ENCODE peak calls at places on chromosome 10, in eight cellular contexts. J, U, E, K, S, F, D and T are unnamed samples.

GRCh38 chr10:23065549-23065948 is 29.8 kb upstream of the MSRB2 start:
- DNase-seq in J (peak; percentile 79), U (peak; percentile 79), E (peak; percentile 81), K (no peak), S (no peak), F (peak; percentile 82), D (peak; percentile 76), T (peak; percentile 75)

GRCh38 chr10:120538091-120538490 is 81.1 kb downstream of the PLPP4 start:
- DNase-seq in J (no peak), U (no peak), E (no peak), K (no peak), S (no peak), F (no peak), D (no peak), T (no peak)

GRCh38 chr10:6516877-6517276 is 63.2 kb downstream of the PRKCQ start:
- DNase-seq in J (no peak), U (no peak), E (no peak), K (no peak), S (no peak), F (no peak), D (no peak), T (no peak)

GRCh38 chr10:132066812-132067211 is 1.1 kb downstream of the JAKMIP3 start:
- DNase-seq in J (no peak), U (no peak), E (peak; percentile 15), K (no peak), S (no peak), F (no peak), D (no peak), T (no peak)

GRCh38 chr10:23081891-23082290 is 13.5 kb upstream of the MSRB2 start:
- DNase-seq in J (no peak), U (no peak), E (no peak), K (no peak), S (no peak), F (no peak), D (no peak), T (no peak)

GRCh38 chr10:132523561-132524442 is 13.8 kb upstream of the INPP5A start:
- DNase-seq in J (peak; percentile 13), U (no peak), E (peak; percentile 43), K (no peak), S (no peak), F (peak; percentile 6), D (peak; percentile 4), T (peak; percentile 3)

GRCh38 chr10:132690821-132691610 is 94.9 kb downstream of the NKX6-2 start:
- DNase-seq in J (no peak), U (peak; percentile 4), E (peak; percentile 38), K (no peak), S (no peak), F (no peak), D (no peak), T (peak; percentile 4)

GRCh38 chr10:11429439-11430052 is 181.9 kb downstream of the USP6NL start:
- DNase-seq in J (no peak), U (no peak), E (no peak), K (no peak), S (no peak), F (no peak), D (no peak), T (no peak)

GRCh38 chr10:8778713-8779112 is 724.2 kb downstream of the GATA3 start:
- DNase-seq in J (no peak), U (no peak), E (no peak), K (no peak), S (no peak), F (no peak), D (no peak), T (no peak)

GRCh38 chr10:63766766-63767505 is 245.7 kb downstream of the REEP3 start:
- DNase-seq in J (no peak), U (no peak), E (no peak), K (no peak), S (peak; percentile 50), F (no peak), D (no peak), T (no peak)

GRCh38 chr10:133335238-133336122 is 1.2 kb downstream of the CALY start:
- DNase-seq in J (peak; percentile 59), U (no peak), E (peak; percentile 88), K (no peak), S (no peak), F (peak; percentile 62), D (no peak), T (peak; percentile 54)

GRCh38 chr10:19683965-19684364 is 132.3 kb upstream of the PLXDC2 start:
- DNase-seq in J (no peak), U (no peak), E (no peak), K (no peak), S (no peak), F (no peak), D (no peak), T (no peak)

GRCh38 chr10:89337493-89337892 is 9.7 kb downstream of the IFIT3 start:
- DNase-seq in J (no peak), U (no peak), E (peak; percentile 74), K (no peak), S (no peak), F (no peak), D (no peak), T (no peak)

GRCh38 chr10:31728698-31729224 is 199.9 kb downstream of the ARHGAP12 start:
- DNase-seq in J (no peak), U (no peak), E (no peak), K (no peak), S (no peak), F (no peak), D (no peak), T (no peak)

GRCh38 chr10:92847185-92847864 is 995 bp upstream of the EXOC6 start:
- DNase-seq in J (no peak), U (no peak), E (no peak), K (no peak), S (no peak), F (no peak), D (no peak), T (no peak)

GRCh38 chr10:101021239-101021638 is 9.7 kb downstream of the PDZD7 start:
- DNase-seq in J (no peak), U (no peak), E (no peak), K (no peak), S (no peak), F (no peak), D (no peak), T (no peak)

GRCh38 chr10:113515521-113516045 is 37.3 kb upstream of the HABP2 start:
- DNase-seq in J (no peak), U (no peak), E (no peak), K (no peak), S (no peak), F (no peak), D (no peak), T (no peak)

GRCh38 chr10:30999084-30999712 is 32.5 kb downstream of the ZNF438 start:
- DNase-seq in J (no peak), U (no peak), E (peak; percentile 50), K (no peak), S (no peak), F (no peak), D (peak; percentile 21), T (no peak)

GRCh38 chr10:114388275-114388674 is 16.0 kb downstream of the AFAP1L2 start:
- DNase-seq in J (no peak), U (no peak), E (no peak), K (no peak), S (no peak), F (no peak), D (no peak), T (no peak)

GRCh38 chr10:126350216-126350992 is 37.9 kb downstream of the ADAM12 start:
- DNase-seq in J (no peak), U (no peak), E (no peak), K (no peak), S (peak; percentile 39), F (no peak), D (no peak), T (no peak)

GRCh38 chr10:48490576-48491345 is 114.1 kb downstream of the ARHGAP22 start:
- DNase-seq in J (no peak), U (no peak), E (no peak), K (no peak), S (no peak), F (no peak), D (no peak), T (no peak)

GRCh38 chr10:43707755-43708154 is 59.1 kb upstream of the ZNF32 start:
- DNase-seq in J (no peak), U (peak; percentile 48), E (no peak), K (no peak), S (no peak), F (no peak), D (peak; percentile 85), T (peak; percentile 50)

GRCh38 chr10:47423476-47423875 is 39.4 kb upstream of the ZNF488 start:
- DNase-seq in J (no peak), U (no peak), E (no peak), K (no peak), S (no peak), F (no peak), D (no peak), T (no peak)

GRCh38 chr10:101330236-101331225 is 23.4 kb upstream of the BTRC start:
- DNase-seq in J (no peak), U (no peak), E (no peak), K (no peak), S (no peak), F (no peak), D (no peak), T (no peak)

GRCh38 chr10:69222157-69223027 is 2.3 kb downstream of the HKDC1 start:
- DNase-seq in J (no peak), U (no peak), E (peak; percentile 96), K (peak; percentile 31), S (peak; percentile 58), F (peak; percentile 92), D (no peak), T (no peak)

GRCh38 chr10:103454026-103454425 is 1.9 kb upstream of the CALHM2 start:
- DNase-seq in J (no peak), U (no peak), E (no peak), K (no peak), S (no peak), F (no peak), D (no peak), T (no peak)

GRCh38 chr10:49645417-49646255 is 31.8 kb downstream of the CHAT start:
- DNase-seq in J (no peak), U (no peak), E (peak; percentile 30), K (no peak), S (no peak), F (no peak), D (no peak), T (no peak)

GRCh38 chr10:17647316-17647715 is 3.4 kb downstream of the STAM start:
- DNase-seq in J (no peak), U (no peak), E (no peak), K (no peak), S (no peak), F (no peak), D (peak; percentile 30), T (no peak)
- H3K4me3 ChIP-seq in J (no peak overlapping the region), U (no peak overlapping the region), E (no peak overlapping the region), K (no peak overlapping the region), S (no peak overlapping the region), F (no peak overlapping the region), D (peak overlapping the region; percentile 88), T (peak overlapping the region; percentile 9)

GRCh38 chr10:81414038-81414437 is 461.0 kb upstream of the NRG3 start:
- DNase-seq in J (no peak), U (peak; percentile 29), E (no peak), K (no peak), S (peak; percentile 80), F (no peak), D (no peak), T (no peak)
- TF ChIP-seq CTCF in J (no peak), U (peak; percentile 32), E (no peak), K (no peak), S (no peak), F (no peak), D (no peak), T (no peak)

GRCh38 chr10:14602807-14603538 is 171.7 kb downstream of the FAM107B start:
- DNase-seq in J (no peak), U (no peak), E (no peak), K (no peak), S (no peak), F (no peak), D (no peak), T (no peak)
- H3K4me1 ChIP-seq in J (peaks cover 6% of the 10 kb centered on the region), U (peaks cover 34% of the 10 kb centered on the region), E (no peaks in the 10 kb centered on the region), K (peaks cover 19% of the 10 kb centered on the region), S (peaks cover 4% of the 10 kb centered on the region), F (peaks cover 13% of the 10 kb centered on the region), D (peaks cover 5% of the 10 kb centered on the region), T (peaks cover 25% of the 10 kb centered on the region)

GRCh38 chr10:45243261-45243660 is 72.1 kb downstream of the OR13A1 start:
- DNase-seq in J (no peak), U (no peak), E (no peak), K (no peak), S (no peak), F (no peak), D (no peak), T (no peak)
- H3K4me3 ChIP-seq in J (no peak overlapping the region), U (no peak overlapping the region), E (no peak overlapping the region), K (no peak overlapping the region), S (no peak overlapping the region), F (no peak overlapping the region), D (no peak overlapping the region), T (no peak overlapping the region)